ENCODE peak calls at places on chromosomes 2 and 18, in four cellular contexts. V is brain microvascular endothelial cell; M is A549; E is CD8-positive, alpha-beta memory T cell. K is an unnamed sample.
A peak's percentile ranks its signal among the peaks of the same experiment; 100 is the strongest.

GRCh38 chr2:174047746-174048145 is 82.6 kb upstream of the SP3 start:
- DNase-seq in E (no peak), V (no peak), M (no peak), K (no peak)

GRCh38 chr2:19363474-19363778 is 5.0 kb upstream of the OSR1 start:
- DNase-seq in V (no peak), E (no peak), M (no peak), K (no peak)

GRCh38 chr2:235563056-235563777 is 69.4 kb downstream of the AGAP1 start:
- DNase-seq in M (no peak), E (no peak), V (no peak), K (no peak)

GRCh38 chr2:3610415-3610814 is 15.5 kb downstream of the COLEC11 start:
- DNase-seq in E (no peak), V (no peak), M (no peak), K (no peak)

GRCh38 chr2:229454934-229455631 is 184.0 kb upstream of the PID1 start:
- DNase-seq in M (peak; percentile 50), E (no peak), V (peak; percentile 96), K (peak; percentile 62)

GRCh38 chr2:97011977-97012569 is 25.7 kb upstream of the FAM178B start:
- DNase-seq in V (peak; percentile 56), M (peak; percentile 72), E (no peak), K (peak; percentile 22)

GRCh38 chr2:172667926-172668325 is 67.7 kb upstream of the RAPGEF4 start:
- DNase-seq in M (no peak), V (no peak), E (no peak), K (no peak)

GRCh38 chr2:30867385-30867784 is 60.1 kb upstream of the CAPN13 start:
- DNase-seq in M (no peak), E (no peak), V (no peak), K (no peak)

GRCh38 chr18:63321291-63321690 is 1.7 kb upstream of the BCL2 start:
- DNase-seq in V (no peak), E (no peak), M (no peak), K (no peak)

GRCh38 chr2:126905991-126906390 is 7.3 kb downstream of the TEX51 start:
- DNase-seq in V (no peak), E (no peak), M (no peak), K (no peak)

GRCh38 chr2:42568431-42569115 is at the start of gene MTA3:
- DNase-seq in E (peak; percentile 41), V (peak; percentile 14), M (peak; percentile 41), K (no peak)

GRCh38 chr18:58370662-58371061 is 258.2 kb downstream of the ALPK2 start:
- DNase-seq in V (no peak), M (no peak), E (no peak), K (no peak)

GRCh38 chr2:135530313-135531230 is at the start of gene ZRANB3:
- DNase-seq in M (peak; percentile 99), V (peak; percentile 99), E (peak; percentile 90), K (peak; percentile 95)

GRCh38 chr2:146228659-146229058 is 1616.2 kb upstream of the ACVR2A start:
- DNase-seq in M (no peak), V (no peak), E (no peak), K (no peak)

GRCh38 chr2:230913406-230913805 is 11.6 kb downstream of the GPR55 start:
- DNase-seq in M (peak; percentile 46), E (no peak), V (no peak), K (peak; percentile 7)

GRCh38 chr2:238786792-238787490 is 60.9 kb upstream of the TWIST2 start:
- DNase-seq in E (no peak), V (no peak), M (no peak), K (no peak)

GRCh38 chr2:141911485-141912066 is 219.2 kb downstream of the LRP1B start:
- DNase-seq in V (peak; percentile 5), E (no peak), M (peak; percentile 41), K (no peak)

GRCh38 chr18:79945118-79946042 is 6.1 kb downstream of the SLC66A2 start:
- DNase-seq in E (no peak), M (no peak), V (no peak), K (no peak)

GRCh38 chr2:37653805-37654378 is 17.6 kb downstream of the CDC42EP3 start:
- DNase-seq in E (no peak), V (no peak), M (no peak), K (no peak)

GRCh38 chr18:75727479-75727878 is 300.0 kb upstream of the SMIM21 start:
- DNase-seq in V (peak; percentile 7), E (no peak), M (peak; percentile 19), K (no peak)

GRCh38 chr2:101120124-101120996 is 30.8 kb downstream of the TBC1D8 start:
- DNase-seq in V (peak; percentile 54), E (no peak), M (peak; percentile 95), K (peak; percentile 89)

GRCh38 chr18:49892148-49892924 is 79.0 kb upstream of the ACAA2 start:
- DNase-seq in E (no peak), V (no peak), M (no peak), K (no peak)

GRCh38 chr2:142863485-142863921 is 14.0 kb upstream of the KYNU start:
- DNase-seq in E (no peak), M (peak; percentile 86), V (no peak), K (peak; percentile 48)

GRCh38 chr18:78497641-78498040 is 482.0 kb upstream of the SALL3 start:
- DNase-seq in E (no peak), V (no peak), M (no peak), K (no peak)

GRCh38 chr18:24019641-24020331 is 5.2 kb downstream of the TTC39C start:
- DNase-seq in V (no peak), E (peak; percentile 12), M (no peak), K (no peak)

GRCh38 chr2:211946960-211947359 is 591.6 kb downstream of the ERBB4 start:
- DNase-seq in M (no peak), E (no peak), V (no peak), K (no peak)

GRCh38 chr2:164644036-164644700 is 22.9 kb upstream of the GRB14 start:
- DNase-seq in E (no peak), V (no peak), M (no peak), K (no peak)

GRCh38 chr2:64525323-64525625 is 1.1 kb downstream of the AFTPH start:
- DNase-seq in E (no peak), M (no peak), V (peak; percentile 6), K (no peak)

GRCh38 chr2:38163006-38163405 is 87.1 kb upstream of the CYP1B1 start:
- DNase-seq in E (no peak), V (no peak), M (peak; percentile 29), K (no peak)

GRCh38 chr2:121134728-121135127 is 150.3 kb downstream of the TFCP2L1 start:
- DNase-seq in M (no peak), E (no peak), V (no peak), K (no peak)

DNA sequence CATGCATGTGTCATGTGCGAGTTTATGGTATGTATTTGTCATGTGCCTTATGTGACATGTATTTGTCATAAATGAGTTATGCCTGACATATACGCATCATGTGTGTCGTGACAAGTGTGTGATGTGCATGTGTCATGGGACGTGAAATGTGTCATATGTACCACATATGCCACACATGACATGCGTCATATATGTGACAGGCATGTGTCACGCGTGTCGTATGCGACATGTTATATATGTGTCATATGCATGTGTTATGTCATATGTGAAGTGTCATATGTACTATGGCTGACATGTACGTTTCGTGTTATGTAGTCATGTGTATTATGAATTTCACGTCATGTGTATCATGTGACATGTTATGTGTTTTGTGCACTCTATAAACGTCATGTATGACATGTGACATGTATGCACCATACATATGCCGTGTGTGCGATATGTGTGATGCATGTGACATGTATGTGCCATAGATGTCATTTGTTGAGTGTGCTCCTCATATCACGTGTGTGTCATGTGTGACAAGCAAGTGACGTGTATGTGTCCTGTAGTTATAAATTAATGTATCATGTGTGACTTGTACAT is 2152.3 kb upstream of the PIK3C3 start:
- DNase-seq in M (peak; percentile 1), V (no peak), E (no peak), K (no peak)
- H3K4me3 ChIP-seq in M (no peak overlapping the region), V (no peak overlapping the region), E (no peak overlapping the region), K (no peak overlapping the region)

GRCh38 chr2:46131-46470 is 204 bp downstream of the FAM110C start:
- DNase-seq in V (no peak), E (no peak), M (no peak), K (no peak)

GRCh38 chr2:47346-48218 is 1.3 kb upstream of the FAM110C start:
- DNase-seq in M (no peak), E (no peak), V (no peak), K (no peak)

GRCh38 chr2:45342-46130 is 769 bp downstream of the FAM110C start:
- DNase-seq in E (no peak), V (no peak), M (no peak), K (no peak)

GRCh38 chr2:44748-45341 is 1.5 kb downstream of the FAM110C start:
- DNase-seq in V (no peak), M (no peak), E (no peak), K (no peak)

DNA sequence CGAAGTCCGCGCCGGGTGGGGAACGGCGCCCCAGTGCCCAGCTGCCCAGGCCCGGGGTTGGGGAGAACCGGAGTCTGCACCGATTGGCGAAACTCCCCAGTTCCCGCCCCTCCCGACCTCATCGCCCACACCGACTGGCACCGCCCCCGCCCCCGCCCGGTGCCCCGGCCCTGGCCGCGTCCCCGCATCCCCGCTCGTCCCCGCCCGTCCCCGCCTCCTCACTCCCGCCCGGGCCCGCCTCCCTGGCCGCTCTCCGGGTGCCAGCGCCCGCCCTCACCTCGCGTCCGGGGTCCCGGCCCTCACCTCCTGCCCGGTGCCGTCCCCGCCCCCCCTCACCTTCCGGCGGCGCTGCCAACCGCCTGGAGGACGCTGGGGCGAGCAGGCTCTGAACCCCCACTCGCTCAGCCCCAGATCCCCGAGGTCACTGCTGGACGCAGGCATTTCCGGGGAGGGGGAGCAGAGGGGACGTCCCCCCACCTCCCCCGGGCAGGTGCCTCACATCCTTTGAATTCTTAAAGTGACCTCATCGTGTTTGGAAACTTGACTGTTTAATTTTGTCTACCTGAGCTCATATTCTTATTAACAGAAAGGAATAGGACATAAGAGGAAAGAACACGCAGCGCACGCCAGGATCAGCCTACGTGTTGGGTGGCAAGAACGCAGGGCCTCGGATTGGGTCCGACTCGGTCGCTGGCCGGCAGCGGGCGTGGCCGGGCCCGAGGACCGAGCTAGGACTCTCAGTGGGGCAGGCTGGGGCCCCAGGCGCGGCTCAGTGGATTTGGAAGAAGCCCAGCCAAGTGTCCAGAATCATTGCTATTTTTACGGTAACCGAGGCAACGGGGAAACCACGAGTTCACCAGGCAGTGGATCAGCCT is at the start of gene FAM110C:
- DNase-seq in V (peak; percentile 5), E (peak; percentile 32), M (no peak), K (no peak)
- H3K4me3 ChIP-seq in V (no peak within 1 kb of the TSS), E (peak within 1 kb of the TSS; percentile 31), M (peak within 1 kb of the TSS; percentile 51), K (peak within 1 kb of the TSS; percentile 24)

GRCh38 chr2:2324119-2324518 is 7.0 kb downstream of the MYT1L start:
- DNase-seq in V (no peak), E (no peak), M (no peak), K (no peak)
- H3K4me3 ChIP-seq in V (no peak overlapping the region), E (no peak overlapping the region), M (no peak overlapping the region), K (no peak overlapping the region)

DNA sequence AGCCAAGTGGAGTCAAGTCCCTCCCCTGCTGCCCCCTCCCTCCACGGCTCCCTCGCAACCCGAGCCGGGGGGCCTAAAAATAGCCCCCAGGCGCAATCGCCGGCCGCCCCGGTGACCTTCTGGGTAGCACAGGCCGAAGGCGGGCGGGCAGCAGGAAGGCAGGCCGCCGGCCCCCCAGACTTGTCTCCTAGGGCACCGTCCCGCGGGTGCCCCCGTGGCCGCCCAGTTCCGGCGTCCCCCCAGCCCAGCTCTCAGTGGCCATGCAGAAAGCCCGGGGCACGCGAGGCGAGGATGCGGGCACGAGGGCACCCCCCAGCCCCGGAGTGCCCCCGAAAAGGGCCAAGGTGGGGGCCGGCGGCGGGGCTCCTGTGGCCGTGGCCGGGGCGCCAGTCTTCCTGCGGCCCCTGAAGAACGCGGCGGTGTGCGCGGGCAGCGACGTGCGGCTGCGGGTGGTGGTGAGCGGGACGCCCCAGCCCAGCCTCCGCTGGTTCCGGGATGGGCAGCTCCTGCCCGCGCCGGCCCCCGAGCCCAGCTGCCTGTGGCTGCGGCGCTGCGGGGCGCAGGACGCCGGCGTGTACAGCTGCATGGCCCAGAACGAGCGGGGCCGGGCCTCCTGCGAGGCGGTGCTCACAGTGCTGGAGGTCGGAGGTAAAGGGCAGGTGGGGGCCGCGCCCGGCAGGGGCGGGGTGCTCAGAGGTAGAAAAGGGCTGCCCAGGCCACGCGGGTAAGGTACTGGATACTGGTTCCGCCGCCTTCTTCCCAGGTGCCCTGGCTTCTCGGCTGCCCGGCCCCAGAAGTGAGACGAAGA is at the start of gene SPEG:
- DNase-seq in M (no peak), E (no peak), V (no peak), K (no peak)
- H3K4me3 ChIP-seq in M (no peak within 1 kb of the TSS), E (no peak within 1 kb of the TSS), V (peak within 1 kb of the TSS; percentile 15), K (no peak within 1 kb of the TSS)

K was measured in skeletal muscle cell.